ENCODE peak calls at places on chromosomes 2 and 18, in six cellular contexts. One of them, this sample, is unnamed.

GRCh38 chr2:25042321-25043240 is 705 bp downstream of the EFR3B start:
- DNase-seq in nephron progenitor cell: peak
- DNase-seq in GM03348: peak
- DNase-seq in activated CD8-positive, alpha-beta memory T cell treated with anti-CD3 and anti-CD28 coated beads for 4 hours: no peak
- DNase-seq in pancreas: peak
- DNase-seq in Ammon's horn: peak
- DNase-seq in this sample: no peak

GRCh38 chr2:30375915-30376314 is 71.1 kb upstream of the LCLAT1 start:
- DNase-seq in GM03348: no peak
- DNase-seq in activated CD8-positive, alpha-beta memory T cell treated with anti-CD3 and anti-CD28 coated beads for 4 hours: no peak
- DNase-seq in Ammon's horn: no peak
- DNase-seq in pancreas: no peak
- DNase-seq in nephron progenitor cell: no peak
- DNase-seq in this sample: no peak

GRCh38 chr2:9347411-9347853 is 75.9 kb downstream of the ITGB1BP1 start:
- DNase-seq in GM03348: peak
- DNase-seq in activated CD8-positive, alpha-beta memory T cell treated with anti-CD3 and anti-CD28 coated beads for 4 hours: no peak
- DNase-seq in pancreas: no peak
- DNase-seq in nephron progenitor cell: no peak
- DNase-seq in Ammon's horn: no peak
- DNase-seq in this sample: no peak

GRCh38 chr2:237872178-237872887 is 12.9 kb downstream of the RAMP1 start:
- DNase-seq in nephron progenitor cell: no peak
- DNase-seq in activated CD8-positive, alpha-beta memory T cell treated with anti-CD3 and anti-CD28 coated beads for 4 hours: no peak
- DNase-seq in GM03348: no peak
- DNase-seq in pancreas: no peak
- DNase-seq in Ammon's horn: no peak
- DNase-seq in this sample: no peak

GRCh38 chr18:62080172-62080571 is 106.7 kb downstream of the PIGN start:
- DNase-seq in nephron progenitor cell: no peak
- DNase-seq in GM03348: no peak
- DNase-seq in pancreas: no peak
- DNase-seq in activated CD8-positive, alpha-beta memory T cell treated with anti-CD3 and anti-CD28 coated beads for 4 hours: no peak
- DNase-seq in Ammon's horn: no peak
- DNase-seq in this sample: no peak

GRCh38 chr2:140880573-140880972 is 1250.2 kb downstream of the LRP1B start:
- DNase-seq in pancreas: no peak
- DNase-seq in Ammon's horn: no peak
- DNase-seq in GM03348: no peak
- DNase-seq in activated CD8-positive, alpha-beta memory T cell treated with anti-CD3 and anti-CD28 coated beads for 4 hours: no peak
- DNase-seq in nephron progenitor cell: no peak
- DNase-seq in this sample: no peak

GRCh38 chr2:81648370-81648769 is 1343.8 kb upstream of the LRRTM1 start:
- DNase-seq in nephron progenitor cell: no peak
- DNase-seq in GM03348: no peak
- DNase-seq in pancreas: no peak
- DNase-seq in Ammon's horn: no peak
- DNase-seq in activated CD8-positive, alpha-beta memory T cell treated with anti-CD3 and anti-CD28 coated beads for 4 hours: no peak
- DNase-seq in this sample: no peak

GRCh38 chr2:85862426-85862825 is 26.4 kb downstream of the ST3GAL5 start:
- DNase-seq in activated CD8-positive, alpha-beta memory T cell treated with anti-CD3 and anti-CD28 coated beads for 4 hours: peak
- DNase-seq in pancreas: no peak
- DNase-seq in nephron progenitor cell: no peak
- DNase-seq in Ammon's horn: no peak
- DNase-seq in GM03348: no peak
- DNase-seq in this sample: no peak

GRCh38 chr2:223122706-223123265 is 70.8 kb downstream of the KCNE4 start:
- DNase-seq in nephron progenitor cell: no peak
- DNase-seq in Ammon's horn: peak
- DNase-seq in GM03348: no peak
- DNase-seq in pancreas: no peak
- DNase-seq in activated CD8-positive, alpha-beta memory T cell treated with anti-CD3 and anti-CD28 coated beads for 4 hours: no peak
- DNase-seq in this sample: no peak

GRCh38 chr2:44244135-44244871 is 31.0 kb upstream of the SLC3A1 start:
- DNase-seq in GM03348: peak
- DNase-seq in activated CD8-positive, alpha-beta memory T cell treated with anti-CD3 and anti-CD28 coated beads for 4 hours: peak
- DNase-seq in pancreas: peak
- DNase-seq in Ammon's horn: peak
- DNase-seq in nephron progenitor cell: peak
- DNase-seq in this sample: peak

GRCh38 chr2:160142472-160142871 is 57.6 kb downstream of the ITGB6 start:
- DNase-seq in Ammon's horn: no peak
- DNase-seq in pancreas: no peak
- DNase-seq in nephron progenitor cell: no peak
- DNase-seq in GM03348: no peak
- DNase-seq in activated CD8-positive, alpha-beta memory T cell treated with anti-CD3 and anti-CD28 coated beads for 4 hours: no peak
- DNase-seq in this sample: no peak

GRCh38 chr2:25546852-25547251 is 126.5 kb downstream of the DTNB start:
- DNase-seq in nephron progenitor cell: no peak
- DNase-seq in activated CD8-positive, alpha-beta memory T cell treated with anti-CD3 and anti-CD28 coated beads for 4 hours: no peak
- DNase-seq in pancreas: no peak
- DNase-seq in Ammon's horn: no peak
- DNase-seq in GM03348: no peak
- DNase-seq in this sample: no peak

GRCh38 chr2:85179541-85179940 is 46.3 kb downstream of the TCF7L1 start:
- DNase-seq in GM03348: no peak
- DNase-seq in activated CD8-positive, alpha-beta memory T cell treated with anti-CD3 and anti-CD28 coated beads for 4 hours: no peak
- DNase-seq in nephron progenitor cell: no peak
- DNase-seq in pancreas: no peak
- DNase-seq in Ammon's horn: no peak
- DNase-seq in this sample: no peak

GRCh38 chr2:167249197-167249596 is 360.9 kb downstream of the XIRP2 start:
- DNase-seq in GM03348: no peak
- DNase-seq in activated CD8-positive, alpha-beta memory T cell treated with anti-CD3 and anti-CD28 coated beads for 4 hours: no peak
- DNase-seq in nephron progenitor cell: no peak
- DNase-seq in Ammon's horn: no peak
- DNase-seq in pancreas: no peak
- DNase-seq in this sample: no peak

GRCh38 chr18:24315170-24315569 is 82.5 kb downstream of the OSBPL1A start:
- DNase-seq in activated CD8-positive, alpha-beta memory T cell treated with anti-CD3 and anti-CD28 coated beads for 4 hours: no peak
- DNase-seq in GM03348: no peak
- DNase-seq in nephron progenitor cell: no peak
- DNase-seq in pancreas: no peak
- DNase-seq in Ammon's horn: no peak
- DNase-seq in this sample: no peak

GRCh38 chr2:202035089-202035940 is 1.7 kb downstream of the FZD7 start:
- DNase-seq in Ammon's horn: peak
- DNase-seq in pancreas: peak
- DNase-seq in GM03348: peak
- DNase-seq in activated CD8-positive, alpha-beta memory T cell treated with anti-CD3 and anti-CD28 coated beads for 4 hours: no peak
- DNase-seq in nephron progenitor cell: peak
- DNase-seq in this sample: no peak

GRCh38 chr2:29829841-29830240 is 91.5 kb downstream of the ALK start:
- DNase-seq in activated CD8-positive, alpha-beta memory T cell treated with anti-CD3 and anti-CD28 coated beads for 4 hours: no peak
- DNase-seq in nephron progenitor cell: no peak
- DNase-seq in GM03348: no peak
- DNase-seq in Ammon's horn: peak
- DNase-seq in pancreas: no peak
- DNase-seq in this sample: no peak

GRCh38 chr2:241894056-241894641 is 24.6 kb downstream of the RTP5 start:
- DNase-seq in pancreas: peak
- DNase-seq in Ammon's horn: no peak
- DNase-seq in nephron progenitor cell: no peak
- DNase-seq in activated CD8-positive, alpha-beta memory T cell treated with anti-CD3 and anti-CD28 coated beads for 4 hours: no peak
- DNase-seq in GM03348: no peak
- DNase-seq in this sample: no peak

GRCh38 chr18:24456549-24456948 is 3.9 kb upstream of the HRH4 start:
- DNase-seq in activated CD8-positive, alpha-beta memory T cell treated with anti-CD3 and anti-CD28 coated beads for 4 hours: no peak
- DNase-seq in nephron progenitor cell: no peak
- DNase-seq in GM03348: no peak
- DNase-seq in Ammon's horn: no peak
- DNase-seq in pancreas: no peak
- DNase-seq in this sample: no peak

GRCh38 chr2:170828533-170828916 is 11.8 kb downstream of the GAD1 start:
- DNase-seq in pancreas: no peak
- DNase-seq in nephron progenitor cell: no peak
- DNase-seq in Ammon's horn: no peak
- DNase-seq in activated CD8-positive, alpha-beta memory T cell treated with anti-CD3 and anti-CD28 coated beads for 4 hours: no peak
- DNase-seq in GM03348: no peak
- DNase-seq in this sample: no peak

GRCh38 chr18:35938158-35938557 is 34.3 kb upstream of the RMP24 start:
- DNase-seq in pancreas: no peak
- DNase-seq in Ammon's horn: no peak
- DNase-seq in GM03348: no peak
- DNase-seq in activated CD8-positive, alpha-beta memory T cell treated with anti-CD3 and anti-CD28 coated beads for 4 hours: no peak
- DNase-seq in nephron progenitor cell: no peak
- DNase-seq in this sample: no peak

GRCh38 chr2:177724398-177725287 is 332.1 kb downstream of the AGPS start:
- DNase-seq in nephron progenitor cell: peak
- DNase-seq in pancreas: no peak
- DNase-seq in GM03348: peak
- DNase-seq in activated CD8-positive, alpha-beta memory T cell treated with anti-CD3 and anti-CD28 coated beads for 4 hours: no peak
- DNase-seq in Ammon's horn: peak
- DNase-seq in this sample: no peak

This sample was measured in activated naive CD8-positive, alpha-beta T cell treated with anti-CD3 and anti-CD28 coated beads, Interleukin-2, amount 50 U/mL, for 16 hours.